ENCODE peak calls at places on chromosomes 1 and 21, in four cellular contexts. P is H1, V is HepG2, R is K562. N is an unnamed sample.

GRCh38 chr1:224791362-224791941 is 138.0 kb upstream of the DNAH14 start:
- DNase-seq in P (no peak), V (no peak), R (no peak), N (no peak)

GRCh38 chr1:231691618-231692259 is 65.1 kb downstream of the DISC1 start:
- DNase-seq in P (peak), V (peak), R (peak), N (peak)

GRCh38 chr1:40951943-40952743 is 27.4 kb upstream of the CTPS1 start:
- DNase-seq in P (peak), V (peak), R (peak), N (peak)

GRCh38 chr21:44870748-44871495 is 2.6 kb downstream of the PTTG1IP start:
- DNase-seq in P (no peak), V (peak), R (no peak), N (no peak)

GRCh38 chr1:234212764-234213406 is 160.4 kb upstream of the COA6 start:
- DNase-seq in P (no peak), V (peak), R (peak), N (peak)

GRCh38 chr21:31729622-31730343 is 2.1 kb downstream of the SCAF4 start:
- DNase-seq in P (no peak), V (no peak), R (no peak), N (no peak)

GRCh38 chr1:29626066-29626465 is 389.7 kb downstream of the PTPRU start:
- DNase-seq in P (no peak), V (no peak), R (no peak), N (no peak)

GRCh38 chr21:14962217-14962616 is 102.6 kb downstream of the NRIP1 start:
- DNase-seq in P (no peak), V (no peak), R (no peak), N (no peak)

GRCh38 chr1:147515046-147515869 is 26.0 kb upstream of the BCL9 start:
- DNase-seq in P (no peak), V (peak), R (no peak), N (peak)

GRCh38 chr1:77538956-77539509 is 143.4 kb downstream of the ZZZ3 start:
- DNase-seq in P (no peak), V (peak), R (no peak), N (peak)

GRCh38 chr21:45836694-45837670 is 144.6 kb upstream of the COL6A1 start:
- DNase-seq in P (no peak), V (no peak), R (no peak), N (no peak)

GRCh38 chr1:246428542-246429308 is 78.4 kb downstream of the SMYD3 start:
- DNase-seq in P (no peak), V (no peak), R (peak), N (no peak)

GRCh38 chr1:201260236-201260591 is 23.1 kb upstream of the PKP1 start:
- DNase-seq in P (no peak), V (no peak), R (no peak), N (no peak)

GRCh38 chr1:154639876-154640275 is 31.9 kb upstream of the ADAR start:
- DNase-seq in P (no peak), V (no peak), R (no peak), N (no peak)

GRCh38 chr1:229714964-229715603 is 89.0 kb downstream of the URB2 start:
- DNase-seq in P (peak), V (peak), R (peak), N (peak)

GRCh38 chr1:20472860-20473711 is 12.9 kb downstream of the CAMK2N1 start:
- DNase-seq in P (peak), V (no peak), R (peak), N (peak)

GRCh38 chr1:209787551-209787950 is 3.2 kb upstream of the C1orf74 start:
- DNase-seq in P (no peak), V (no peak), R (no peak), N (no peak)

GRCh38 chr1:38827299-38827698 is 32.3 kb downstream of the RRAGC start:
- DNase-seq in P (no peak), V (no peak), R (no peak), N (no peak)

GRCh38 chr1:51157411-51157810 is 55.4 kb downstream of the C1orf185 start:
- DNase-seq in P (no peak), V (no peak), R (no peak), N (no peak)

GRCh38 chr1:223553957-223554356 is 111.5 kb downstream of the CAPN8 start:
- DNase-seq in P (no peak), V (no peak), R (no peak), N (no peak)

GRCh38 chr1:52673513-52673912 is 24.6 kb downstream of the COA7 start:
- DNase-seq in P (no peak), V (no peak), R (no peak), N (no peak)

GRCh38 chr21:42234464-42235241 is 15.7 kb downstream of the ABCG1 start:
- DNase-seq in P (peak), V (peak), R (peak), N (peak)

GRCh38 chr1:7334475-7335035 is 436.5 kb upstream of the VAMP3 start:
- DNase-seq in P (no peak), V (no peak), R (no peak), N (peak)

GRCh38 chr1:91876040-91876470 is 9.9 kb downstream of the TGFBR3 start:
- DNase-seq in P (no peak), V (no peak), R (no peak), N (no peak)

GRCh38 chr1:85884372-85885035 is 176.3 kb upstream of the ZNHIT6 start:
- DNase-seq in P (no peak), V (peak), R (peak), N (no peak)

GRCh38 chr1:63269571-63269970 is 52.8 kb upstream of the FOXD3 start:
- DNase-seq in P (no peak), V (no peak), R (no peak), N (peak)

GRCh38 chr1:237154173-237154572 is 112.2 kb downstream of the RYR2 start:
- DNase-seq in P (no peak), V (no peak), R (no peak), N (no peak)

GRCh38 chr1:54649130-54649898 is 7.7 kb downstream of the MROH7 start:
- DNase-seq in P (no peak), V (peak), R (peak), N (peak)

GRCh38 chr1:155744711-155745283 is 55.9 kb downstream of the DAP3 start:
- DNase-seq in P (no peak), V (no peak), R (no peak), N (no peak)

GRCh38 chr1:162944974-162945639 is 84.1 kb upstream of the CCDC190 start:
- DNase-seq in P (no peak), V (no peak), R (no peak), N (no peak)

GRCh38 chr1:80633947-80634710 is 1166.6 kb upstream of the ADGRL2 start:
- DNase-seq in P (no peak), V (no peak), R (no peak), N (no peak)

GRCh38 chr1:218880484-218881060 is 293.1 kb upstream of the LYPLAL1 start:
- DNase-seq in P (no peak), V (no peak), R (no peak), N (no peak)

GRCh38 chr1:27624467-27625233 is 10.3 kb downstream of the FGR start:
- DNase-seq in P (no peak), V (no peak), R (no peak), N (no peak)

GRCh38 chr1:89865498-89866385 is 44.9 kb downstream of the LRRC8D start:
- DNase-seq in P (no peak), V (no peak), R (no peak), N (no peak)

GRCh38 chr1:112247971-112248370 is 148.0 kb upstream of the CTTNBP2NL start:
- DNase-seq in P (no peak), V (no peak), R (no peak), N (no peak)

GRCh38 chr1:228362141-228362883 is 44.3 kb downstream of the TRIM11 start:
- DNase-seq in P (no peak), V (no peak), R (no peak), N (no peak)

GRCh38 chr1:7287013-7287412 is 484.1 kb upstream of the VAMP3 start:
- DNase-seq in P (peak), V (no peak), R (no peak), N (no peak)

GRCh38 chr1:198232407-198232806 is 75.6 kb downstream of the NEK7 start:
- DNase-seq in P (no peak), V (no peak), R (no peak), N (no peak)
- TF ChIP-seq EP300 in P (no peak), V (no peak), R (no peak), N (no peak)

GRCh38 chr1:17416389-17416788 is 23.1 kb downstream of the RCC2 start:
- DNase-seq in P (no peak), V (no peak), R (no peak), N (no peak)
- TF ChIP-seq MAX in P (no peak), V (no peak), R (no peak), N (no peak)

DNA sequence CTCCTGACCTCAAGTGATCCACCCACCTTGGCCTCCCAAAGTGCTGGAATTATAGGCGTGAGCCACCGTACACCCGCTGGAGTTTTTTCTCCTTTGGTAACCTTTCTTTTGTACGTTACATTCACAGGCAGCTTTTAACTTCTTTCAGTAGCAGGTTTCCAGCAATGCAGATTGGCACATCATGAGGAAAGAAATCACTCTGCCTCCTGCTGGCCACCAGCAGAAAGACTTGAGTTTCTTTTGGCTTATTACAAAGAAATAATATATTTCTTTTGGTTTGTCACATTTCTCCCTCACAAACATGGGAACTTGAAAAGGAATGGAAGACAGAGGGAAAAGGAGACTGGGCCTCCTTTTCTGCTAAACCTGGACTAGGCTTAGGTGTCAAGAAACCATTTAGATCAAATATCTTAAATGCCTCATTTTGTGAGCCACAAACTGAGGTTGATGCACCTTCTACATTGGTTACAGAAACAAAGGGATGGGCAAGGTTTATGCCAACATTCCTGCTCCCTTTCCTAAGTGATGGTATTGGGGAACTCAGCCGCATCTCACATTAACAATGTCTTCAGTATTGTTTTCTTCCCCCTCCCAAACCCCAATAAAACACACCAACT is 7.8 kb downstream of the ENSA start:
- DNase-seq in P (no peak), V (peak), R (peak), N (peak)
- TF ChIP-seq KDM1A in P (no peak), V (no peak), R (no peak), N (no peak)

GRCh38 chr1:161309868-161310267 is at the start of gene MPZ:
- DNase-seq in P (no peak), V (peak), R (no peak), N (no peak)

GRCh38 chr1:161311595-161312181 is 1.9 kb upstream of the MPZ start:
- DNase-seq in P (no peak), V (peak), R (no peak), N (no peak)

GRCh38 chr1:161313554-161314200 is 504 bp upstream of the SDHC start:
- DNase-seq in P (no peak), V (peak), R (peak), N (no peak)

DNA sequence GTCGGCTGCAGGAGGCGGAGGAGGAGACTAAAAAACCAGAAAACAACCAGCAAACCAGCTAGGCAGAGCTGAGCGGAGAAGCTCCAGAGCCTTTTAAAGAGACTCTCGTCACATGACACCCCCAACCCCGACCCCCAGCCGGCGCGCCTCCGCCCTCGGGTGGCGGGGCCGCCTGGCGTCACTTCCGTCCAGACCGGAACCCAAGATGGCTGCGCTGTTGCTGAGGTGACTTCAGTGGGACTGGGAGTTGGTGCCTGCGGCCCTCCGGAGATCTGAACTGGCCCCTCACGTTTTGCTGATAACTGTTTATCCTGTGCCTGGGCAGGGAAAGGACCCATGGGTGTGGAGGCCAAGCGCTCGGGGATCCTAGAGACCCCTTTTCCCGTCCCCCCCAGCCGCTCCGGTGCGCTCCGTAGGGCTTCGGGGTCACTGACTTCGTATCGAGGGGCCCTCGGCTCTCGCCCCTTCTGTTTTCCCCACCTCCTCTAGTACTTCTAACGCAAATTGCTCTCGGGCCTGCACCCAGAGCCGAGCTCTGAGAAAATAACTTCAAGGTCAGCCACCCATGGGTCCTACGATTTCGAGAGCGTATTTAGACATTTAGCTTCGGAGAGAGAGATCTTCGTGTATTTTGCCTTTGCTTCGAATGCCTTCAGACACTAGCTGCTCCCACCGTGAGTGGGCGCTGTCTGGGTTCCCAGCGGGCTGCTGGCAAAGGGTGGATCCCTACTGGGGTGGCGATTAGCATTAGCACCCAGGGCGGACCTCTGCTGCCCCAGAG is at the start of gene SDHC:
- DNase-seq in P (peak), V (peak), R (peak), N (peak)
- TF ChIP-seq EP300 in P (peak), V (no peak), R (peak), N (no peak)

GRCh38 chr1:30885580-30886513 is 22.7 kb downstream of the SDC3 start:
- DNase-seq in P (no peak), V (no peak), R (no peak), N (no peak)
- TF ChIP-seq MAX in P (no peak), V (no peak), R (no peak), N (no peak)

GRCh38 chr1:48023488-48023887 is 26.3 kb upstream of the TRABD2B start:
- DNase-seq in P (no peak), V (no peak), R (no peak), N (no peak)
- TF ChIP-seq KDM1A in P (no peak), V (no peak), R (no peak), N (no peak)

GRCh38 chr1:208557046-208557445 is 312.9 kb upstream of the PLXNA2 start:
- DNase-seq in P (no peak), V (no peak), R (no peak), N (no peak)

GRCh38 chr1:208559597-208559996 is 315.4 kb upstream of the PLXNA2 start:
- DNase-seq in P (no peak), V (no peak), R (no peak), N (no peak)

GRCh38 chr1:208557695-208558094 is 313.5 kb upstream of the PLXNA2 start:
- DNase-seq in P (no peak), V (no peak), R (no peak), N (no peak)

GRCh38 chr1:208551609-208552008 is 307.4 kb upstream of the PLXNA2 start:
- DNase-seq in P (no peak), V (no peak), R (no peak), N (no peak)

DNA sequence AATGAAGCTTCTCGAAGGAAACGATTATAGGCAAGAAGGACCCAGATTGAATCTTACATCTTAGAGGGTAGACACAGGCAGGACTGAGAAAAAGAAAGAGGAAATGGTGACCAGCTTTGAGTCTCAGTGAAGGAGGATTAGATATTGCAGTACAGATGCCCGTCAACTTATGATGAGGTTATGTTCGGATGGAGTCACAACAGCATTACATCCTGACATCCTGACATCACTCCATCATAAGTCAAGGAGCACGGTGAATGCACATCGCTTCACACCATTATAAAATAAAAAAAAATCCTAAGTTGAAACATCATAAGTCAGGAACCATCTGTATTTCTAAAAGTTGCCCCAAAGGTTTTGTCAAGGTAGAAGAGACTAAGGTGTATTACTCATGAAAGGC is 312.3 kb upstream of the PLXNA2 start:
- DNase-seq in P (no peak), V (no peak), R (no peak), N (no peak)
- TF ChIP-seq EP300 in P (no peak), V (no peak), R (no peak), N (no peak)

DNA sequence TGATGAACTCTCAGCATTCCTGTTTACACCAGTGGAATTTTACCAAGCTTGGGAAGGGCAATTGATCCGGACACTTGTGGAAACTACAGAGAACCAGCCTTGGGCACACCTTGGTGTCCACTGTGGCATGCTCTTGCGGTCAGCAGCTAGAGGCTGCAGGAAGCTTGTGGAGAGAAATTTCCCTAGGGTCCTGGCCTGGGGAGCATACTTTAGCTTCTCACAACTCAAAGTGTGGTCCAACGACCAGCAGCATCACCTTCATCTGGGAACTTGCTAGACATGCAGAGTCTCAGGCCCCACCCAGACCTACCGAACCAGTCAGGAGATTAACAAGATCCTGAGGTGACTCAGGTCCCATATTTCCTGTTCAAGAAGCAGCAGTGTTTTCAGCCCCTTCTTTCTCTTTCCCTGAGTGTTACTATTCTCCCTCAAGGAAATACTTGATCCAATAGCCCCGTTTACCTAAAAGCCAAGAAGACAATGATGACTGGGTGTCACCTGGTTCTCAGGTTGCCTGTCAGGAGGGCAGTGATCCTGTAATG is 55.7 kb upstream of the KCNE2 start:
- DNase-seq in P (no peak), V (no peak), R (no peak), N (no peak)
- TF ChIP-seq MAX in P (no peak), V (no peak), R (no peak), N (no peak)